ENCODE peak calls at places on chromosomes 16 and 17, in ten cellular contexts. Q, N, Y, H, F, P, G, L, W and V are unnamed samples.

GRCh38 chr17:78717431-78717980 is 64.6 kb downstream of the CYTH1 start:
- DNase-seq in Q (no peak), N (peak), Y (peak), H (no peak), F (no peak), P (no peak), G (no peak), L (no peak), W (peak), V (peak)

GRCh38 chr17:80953471-80954315 is 37.9 kb upstream of the CHMP6 start:
- DNase-seq in Q (no peak), N (no peak), Y (no peak), H (no peak), F (no peak), P (peak), G (no peak), L (no peak), W (no peak), V (peak)

GRCh38 chr16:72073831-72074230 is 10.8 kb downstream of the HPR start:
- DNase-seq in Q (no peak), N (peak), Y (no peak), H (no peak), F (no peak), P (no peak), G (no peak), L (peak), W (peak), V (no peak)

GRCh38 chr17:72954595-72954994 is 137.9 kb downstream of the SLC39A11 start:
- DNase-seq in Q (no peak), N (no peak), Y (no peak), H (no peak), F (no peak), P (no peak), G (no peak), L (no peak), W (no peak), V (no peak)

GRCh38 chr16:9666834-9667480 is 515.3 kb downstream of the GRIN2A start:
- DNase-seq in Q (no peak), N (no peak), Y (no peak), H (no peak), F (no peak), P (no peak), G (no peak), L (no peak), W (no peak), V (no peak)

GRCh38 chr16:31505483-31505882 is 2.7 kb downstream of the RUSF1 start:
- DNase-seq in Q (no peak), N (no peak), Y (no peak), H (no peak), F (no peak), P (no peak), G (no peak), L (no peak), W (no peak), V (no peak)

GRCh38 chr17:5580974-5581373 is 3.3 kb downstream of the NLRP1 start:
- DNase-seq in Q (no peak), N (no peak), Y (no peak), H (no peak), F (no peak), P (no peak), G (no peak), L (no peak), W (no peak), V (no peak)

GRCh38 chr17:63694229-63694973 is 5.5 kb downstream of the LIMD2 start:
- DNase-seq in Q (no peak), N (no peak), Y (no peak), H (no peak), F (no peak), P (no peak), G (no peak), L (no peak), W (no peak), V (no peak)

GRCh38 chr16:16940351-16940750 is 530.4 kb downstream of the XYLT1 start:
- DNase-seq in Q (no peak), N (no peak), Y (no peak), H (no peak), F (no peak), P (no peak), G (no peak), L (no peak), W (no peak), V (no peak)

GRCh38 chr17:42227849-42228696 is 33.8 kb upstream of the GHDC start:
- DNase-seq in Q (no peak), N (peak), Y (no peak), H (no peak), F (no peak), P (no peak), G (no peak), L (no peak), W (peak), V (peak)

GRCh38 chr17:2707721-2708584 is 3.6 kb downstream of the CLUH start:
- DNase-seq in Q (no peak), N (peak), Y (peak), H (peak), F (no peak), P (peak), G (no peak), L (peak), W (no peak), V (peak)
- TF ChIP-seq CTCF in Q (peak), N (peak), Y (peak), H (peak), F (peak), P (peak), G (peak), L (peak), W (peak), V (no peak)

GRCh38 chr17:47950448-47950847 is 7.2 kb downstream of the PRR15L start:
- DNase-seq in Q (no peak), N (no peak), Y (no peak), H (no peak), F (no peak), P (no peak), G (no peak), L (no peak), W (no peak), V (no peak)

GRCh38 chr17:47956818-47957590 is 679 bp downstream of the PRR15L start:
- DNase-seq in Q (no peak), N (no peak), Y (no peak), H (no peak), F (no peak), P (no peak), G (no peak), L (no peak), W (no peak), V (no peak)

GRCh38 chr17:47952181-47953021 is 5.3 kb downstream of the PRR15L start:
- DNase-seq in Q (no peak), N (no peak), Y (no peak), H (no peak), F (no peak), P (no peak), G (no peak), L (no peak), W (no peak), V (no peak)

GRCh38 chr17:47955497-47956461 is 1.9 kb downstream of the PRR15L start:
- DNase-seq in Q (no peak), N (no peak), Y (no peak), H (no peak), F (no peak), P (no peak), G (no peak), L (no peak), W (no peak), V (no peak)

GRCh38 chr17:47953945-47954344 is 3.7 kb downstream of the PRR15L start:
- DNase-seq in Q (no peak), N (no peak), Y (no peak), H (no peak), F (no peak), P (no peak), G (no peak), L (no peak), W (no peak), V (no peak)
- TF ChIP-seq CTCF in Q (peak), N (peak), Y (no peak), H (no peak), F (peak), P (no peak), G (no peak), L (no peak), W (no peak), V (no peak)

DNA sequence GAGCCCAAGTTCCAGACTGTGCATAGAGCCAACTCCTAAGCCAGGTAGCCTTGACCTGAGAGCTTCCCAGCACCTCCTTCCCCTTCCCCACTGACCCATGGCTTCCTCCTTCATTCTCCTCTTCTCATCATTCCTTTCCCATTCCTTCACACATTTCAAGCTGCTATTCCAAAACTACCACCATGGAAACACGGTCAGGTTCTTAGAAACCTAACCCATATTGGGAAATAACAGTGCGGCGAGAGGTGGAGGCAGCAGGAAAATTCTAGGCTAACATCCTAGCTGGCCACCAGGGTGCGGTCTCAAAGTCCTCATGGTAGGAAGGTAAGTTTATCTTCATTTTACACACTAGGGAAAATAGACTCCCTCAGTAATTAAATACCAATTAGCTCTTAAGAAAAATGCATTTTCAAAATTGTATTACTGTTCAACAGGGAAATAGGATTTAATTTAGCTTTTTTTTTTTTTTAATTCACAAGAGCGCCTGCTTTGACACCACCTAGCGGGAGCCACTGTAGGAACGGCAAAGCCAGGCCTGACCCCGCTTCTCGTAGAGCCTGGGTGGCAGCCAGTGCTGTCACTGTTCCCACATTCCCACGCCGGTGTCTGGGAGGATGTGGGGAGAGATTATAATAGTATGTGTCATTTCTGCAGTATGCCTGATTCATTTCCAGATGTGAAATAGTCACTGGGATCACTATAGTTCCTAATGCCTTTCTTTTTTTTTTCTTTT is 14.0 kb upstream of the SPHK1 start:
- DNase-seq in Q (peak), N (peak), Y (peak), H (peak), F (no peak), P (no peak), G (peak), L (peak), W (peak), V (peak)
- TF ChIP-seq CTCF in Q (peak), N (peak), Y (peak), H (peak), F (peak), P (peak), G (peak), L (peak), W (peak), V (peak)

GRCh38 chr17:76353599-76354316 is at the start of gene PRPSAP1:
- DNase-seq in Q (peak), N (peak), Y (peak), H (peak), F (peak), P (peak), G (peak), L (peak), W (peak), V (peak)
- TF ChIP-seq CTCF in Q (peak), N (peak), Y (no peak), H (peak), F (peak), P (peak), G (no peak), L (peak), W (peak), V (no peak)

DNA sequence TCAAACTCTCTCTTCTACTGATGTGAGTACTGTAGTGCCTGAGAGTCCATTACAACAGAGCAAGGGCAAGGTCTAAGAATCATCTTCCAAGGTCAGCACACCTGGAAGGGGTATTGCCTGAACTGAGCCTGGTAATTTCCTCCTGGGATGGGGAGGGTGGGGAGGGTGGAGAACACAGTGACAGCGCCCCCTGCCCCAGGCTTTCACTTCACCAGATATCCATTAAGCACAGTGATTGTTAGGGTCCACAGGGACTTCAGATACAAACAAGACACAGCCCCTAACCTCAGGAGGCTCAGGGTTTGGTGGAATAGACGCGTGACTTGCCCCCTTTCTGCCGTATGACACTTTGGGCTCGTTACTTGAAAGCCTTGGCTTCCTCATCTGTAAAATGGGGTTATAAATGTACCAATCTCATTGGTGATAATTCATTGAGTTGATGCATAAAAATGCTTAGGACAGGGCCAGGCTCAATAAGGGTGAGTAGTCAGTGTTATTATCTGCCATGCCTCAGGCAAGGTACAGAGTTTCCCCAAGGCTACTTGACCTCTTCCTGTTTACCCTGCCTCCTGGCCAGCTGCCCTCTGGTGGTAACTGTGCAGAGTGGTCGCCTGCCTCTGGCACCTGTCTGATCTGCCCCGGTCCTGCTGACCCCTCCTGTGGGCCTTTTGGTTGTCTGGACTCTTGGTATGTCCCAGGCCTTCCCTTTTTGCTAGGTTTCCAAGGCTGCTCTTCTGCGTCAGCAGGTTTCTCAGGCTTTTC is 13.1 kb upstream of the BRD7 start:
- DNase-seq in Q (no peak), N (no peak), Y (no peak), H (no peak), F (no peak), P (no peak), G (no peak), L (no peak), W (no peak), V (no peak)
- TF ChIP-seq CTCF in Q (no peak), N (no peak), Y (no peak), H (no peak), F (peak), P (no peak), G (peak), L (no peak), W (no peak), V (no peak)

GRCh38 chr16:58126451-58126968 is 2.7 kb downstream of the CFAP20 start:
- DNase-seq in Q (no peak), N (no peak), Y (no peak), H (no peak), F (no peak), P (no peak), G (no peak), L (no peak), W (no peak), V (no peak)

GRCh38 chr16:58128181-58128631 is 975 bp downstream of the CFAP20 start:
- DNase-seq in Q (no peak), N (no peak), Y (no peak), H (no peak), F (no peak), P (no peak), G (no peak), L (no peak), W (no peak), V (no peak)

GRCh38 chr16:58127033-58127556 is 2.1 kb downstream of the CFAP20 start:
- DNase-seq in Q (no peak), N (peak), Y (no peak), H (no peak), F (no peak), P (no peak), G (no peak), L (no peak), W (peak), V (no peak)

GRCh38 chr16:58128721-58129096 is 472 bp downstream of the CFAP20 start:
- DNase-seq in Q (no peak), N (no peak), Y (no peak), H (no peak), F (peak), P (no peak), G (no peak), L (peak), W (no peak), V (peak)

DNA sequence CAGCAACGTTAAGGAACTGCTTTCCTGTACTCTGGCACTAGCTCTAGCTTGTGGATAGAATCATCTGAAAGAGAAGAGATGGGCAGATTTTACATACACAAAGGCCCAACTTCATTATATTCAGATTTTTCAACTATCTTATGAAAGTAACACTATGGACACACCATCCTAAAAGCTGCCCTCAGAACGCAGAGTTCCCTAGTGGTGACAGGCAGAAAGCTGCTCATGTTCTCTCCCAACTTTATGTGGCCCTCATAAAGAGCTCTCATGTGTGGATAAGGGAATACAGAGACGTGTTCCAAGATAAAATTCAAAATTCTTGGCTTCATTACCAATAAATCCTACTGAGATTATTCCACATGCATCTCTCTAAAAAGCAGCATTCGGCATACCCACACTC is 1.5 kb downstream of the CFAP20 start:
- DNase-seq in Q (no peak), N (no peak), Y (no peak), H (no peak), F (no peak), P (no peak), G (no peak), L (no peak), W (no peak), V (no peak)
- TF ChIP-seq CTCF in Q (peak), N (peak), Y (no peak), H (no peak), F (no peak), P (no peak), G (peak), L (no peak), W (peak), V (no peak)

GRCh38 chr17:43392397-43392796 is 6.4 kb upstream of the ARL4D start:
- DNase-seq in Q (no peak), N (no peak), Y (no peak), H (no peak), F (no peak), P (no peak), G (no peak), L (no peak), W (no peak), V (no peak)

GRCh38 chr17:43384476-43384862 is 14.3 kb upstream of the ARL4D start:
- DNase-seq in Q (no peak), N (no peak), Y (no peak), H (no peak), F (no peak), P (no peak), G (no peak), L (no peak), W (no peak), V (no peak)

GRCh38 chr17:43385046-43385831 is 13.6 kb upstream of the ARL4D start:
- DNase-seq in Q (no peak), N (no peak), Y (no peak), H (no peak), F (no peak), P (no peak), G (no peak), L (no peak), W (no peak), V (no peak)

GRCh38 chr17:43389022-43389947 is 9.5 kb upstream of the ARL4D start:
- DNase-seq in Q (no peak), N (peak), Y (peak), H (peak), F (peak), P (peak), G (no peak), L (peak), W (peak), V (peak)

DNA sequence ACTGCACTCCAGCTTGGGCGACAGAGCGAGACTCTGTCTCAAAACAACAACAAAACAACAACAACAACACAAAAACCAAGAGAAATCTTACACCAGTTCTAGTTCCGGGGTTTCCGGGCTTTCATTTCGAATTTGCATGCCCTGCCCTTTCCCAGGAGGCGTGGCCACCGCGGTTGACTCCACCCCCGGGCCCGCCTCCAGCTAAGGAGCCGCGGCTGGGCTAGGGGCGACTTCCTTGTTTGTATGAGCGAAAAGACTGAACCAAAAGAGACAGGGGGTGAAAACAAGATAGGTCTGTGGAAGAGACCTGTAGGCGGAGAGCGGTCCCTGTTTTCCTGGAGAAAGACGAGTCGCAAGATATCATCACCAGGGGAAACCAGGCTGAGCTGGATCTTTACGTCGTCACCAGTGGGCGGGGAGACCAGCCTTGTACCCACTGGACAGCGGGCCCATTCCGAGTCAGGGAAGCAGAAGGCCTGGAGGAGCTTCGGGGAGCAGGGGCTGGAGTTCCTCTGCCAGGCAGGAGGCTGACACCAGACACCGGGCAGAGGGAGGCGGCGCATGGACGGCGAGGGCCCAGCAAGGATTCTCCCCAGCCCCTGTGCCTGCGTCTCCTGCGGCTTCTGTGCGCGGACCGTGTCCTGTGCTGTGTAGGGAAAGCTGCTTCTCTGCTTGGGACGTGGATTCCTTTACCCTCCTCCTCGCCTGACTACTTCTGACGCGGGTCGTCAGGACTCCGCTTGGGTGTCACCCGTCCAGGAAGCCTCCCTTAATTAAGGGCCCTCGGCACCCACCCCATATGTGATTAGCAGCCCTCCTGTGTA is 10.4 kb upstream of the ARL4D start:
- DNase-seq in Q (peak), N (peak), Y (peak), H (peak), F (peak), P (peak), G (no peak), L (peak), W (peak), V (peak)
- TF ChIP-seq CTCF in Q (no peak), N (no peak), Y (no peak), H (no peak), F (no peak), P (peak), G (no peak), L (no peak), W (no peak), V (no peak)

GRCh38 chr17:16584273-16584995 is 15.4 kb upstream of the ZNF287 start:
- DNase-seq in Q (peak), N (peak), Y (peak), H (peak), F (peak), P (peak), G (peak), L (peak), W (peak), V (peak)
- TF ChIP-seq CTCF in Q (peak), N (peak), Y (peak), H (peak), F (peak), P (peak), G (peak), L (peak), W (peak), V (peak)

GRCh38 chr16:5017678-5017969 is 16.1 kb downstream of the NAGPA start:
- DNase-seq in Q (no peak), N (no peak), Y (no peak), H (no peak), F (no peak), P (no peak), G (no peak), L (no peak), W (no peak), V (no peak)
- TF ChIP-seq CTCF in Q (no peak), N (no peak), Y (no peak), H (no peak), F (no peak), P (no peak), G (no peak), L (no peak), W (no peak), V (no peak)

GRCh38 chr17:22707626-22708025 is 1015.3 kb downstream of the KCNJ18 start:
- DNase-seq in Q (no peak), N (no peak), Y (no peak), H (no peak), F (no peak), P (no peak), G (no peak), L (no peak), W (no peak), V (no peak)

GRCh38 chr17:22704674-22705073 is 1012.4 kb downstream of the KCNJ18 start:
- DNase-seq in Q (no peak), N (no peak), Y (no peak), H (no peak), F (no peak), P (no peak), G (no peak), L (no peak), W (no peak), V (no peak)

GRCh38 chr17:22703786-22704441 is 1011.6 kb downstream of the KCNJ18 start:
- DNase-seq in Q (no peak), N (no peak), Y (peak), H (no peak), F (no peak), P (no peak), G (no peak), L (no peak), W (no peak), V (peak)

GRCh38 chr17:22703204-22703603 is 1010.9 kb downstream of the KCNJ18 start:
- DNase-seq in Q (no peak), N (no peak), Y (no peak), H (no peak), F (no peak), P (no peak), G (no peak), L (no peak), W (no peak), V (peak)
- TF ChIP-seq CTCF in Q (no peak), N (no peak), Y (no peak), H (no peak), F (no peak), P (no peak), G (no peak), L (no peak), W (no peak), V (no peak)